ENCODE peak calls at places on chromosomes 16 and 17, in nine cellular contexts. A, C, N, S, L, K, V, P and M are unnamed samples. For H3K9me3 and H3K4me1, the result is how much of the 10 kb centered on the place peaks cover.

GRCh38 chr16:25210758-25211157 is 6.0 kb upstream of the AQP8 start:
- DNase-seq in A (no peak), N (no peak), K (no peak), P (no peak), L (no peak), V (no peak), C (peak), S (no peak), M (no peak)

GRCh38 chr17:32283745-32284207 is 18.1 kb downstream of the RHBDL3 start:
- DNase-seq in N (no peak), K (no peak), S (no peak), C (peak), L (no peak), A (no peak), P (no peak), V (no peak), M (no peak)

GRCh38 chr17:73784015-73784603 is 139.9 kb upstream of the SDK2 start:
- DNase-seq in A (no peak), V (no peak), C (no peak), L (no peak), S (no peak), N (no peak), P (no peak), K (no peak), M (no peak)

GRCh38 chr16:56606071-56606687 is 2.2 kb upstream of the MT2A start:
- DNase-seq in P (no peak), N (peak), A (peak), L (no peak), S (no peak), K (no peak), V (no peak), C (peak), M (no peak)

GRCh38 chr16:76598498-76598897 is 321.3 kb downstream of the CNTNAP4 start:
- DNase-seq in V (no peak), S (no peak), K (no peak), A (no peak), L (no peak), N (no peak), C (no peak), P (no peak), M (no peak)

GRCh38 chr17:6177941-6178694 is 107.9 kb downstream of the WSCD1 start:
- DNase-seq in S (no peak), N (no peak), V (no peak), K (no peak), P (no peak), C (no peak), L (no peak), A (no peak), M (no peak)

GRCh38 chr16:86517033-86517432 is 6.7 kb downstream of the FOXF1 start:
- DNase-seq in P (no peak), S (peak), L (no peak), A (no peak), C (no peak), V (no peak), K (peak), N (no peak), M (peak)

GRCh38 chr17:76124582-76125390 is 16.3 kb downstream of the FOXJ1 start:
- DNase-seq in N (no peak), L (peak), A (no peak), S (no peak), K (no peak), C (no peak), V (no peak), P (no peak), M (peak)

GRCh38 chr17:21573961-21574610 is 118.2 kb upstream of the KCNJ18 start:
- DNase-seq in C (no peak), A (peak), N (no peak), V (peak), S (peak), L (no peak), K (peak), P (no peak), M (no peak)

GRCh38 chr16:49924078-49924477 is 68.2 kb upstream of the ZNF423 start:
- DNase-seq in C (no peak), P (no peak), L (peak), K (no peak), S (no peak), V (no peak), N (no peak), A (no peak), M (peak)

GRCh38 chr16:89573826-89574680 is 1.5 kb upstream of the CPNE7 start:
- DNase-seq in L (no peak), A (no peak), K (no peak), P (no peak), N (no peak), S (no peak), V (no peak), C (no peak), M (peak)

GRCh38 chr17:42531455-42532354 is 4.3 kb upstream of the NAGLU start:
- DNase-seq in S (peak), P (peak), L (peak), N (no peak), K (peak), V (peak), C (no peak), A (peak), M (no peak)

GRCh38 chr16:83954577-83955016 is 1.6 kb downstream of the OSGIN1 start:
- DNase-seq in N (no peak), S (peak), A (peak), P (no peak), C (peak), L (peak), V (peak), K (peak), M (peak)

DNA sequence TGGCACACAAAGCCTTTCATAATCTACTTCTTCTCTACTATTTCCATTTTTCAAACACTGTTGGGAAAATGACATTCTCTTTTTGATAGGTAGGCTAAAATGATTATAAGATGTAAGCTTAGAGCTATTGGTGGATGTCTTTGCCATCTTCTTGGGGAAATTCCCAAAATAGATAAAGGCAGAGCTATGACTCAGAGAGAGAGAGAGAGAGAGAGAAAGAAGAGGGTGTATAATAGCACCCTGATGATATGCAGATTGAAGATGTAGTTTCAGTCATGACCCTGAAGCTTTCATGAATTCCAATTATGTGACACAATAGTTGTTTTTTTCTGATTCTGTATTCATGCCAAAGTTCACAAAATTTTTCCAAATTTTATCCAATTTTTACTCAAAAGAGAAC is 529.1 kb downstream of the HS3ST4 start:
- DNase-seq in V (no peak), A (no peak), K (no peak), L (no peak), C (no peak), P (no peak), N (no peak), S (no peak), M (no peak)
- H3K9me3 ChIP-seq in V (under half), A (under half), K (under half), L (under half), C (under half), P (under half), N (under half), S (under half), M (under half)

GRCh38 chr17:40325156-40326013 is 16.4 kb downstream of the RARA start:
- DNase-seq in K (peak), V (peak), A (no peak), C (no peak), L (no peak), N (no peak), S (peak), P (no peak), M (no peak)
- H3K4me1 ChIP-seq in K (half or more), V (under half), A (under half), C (under half), L (under half), N (under half), S (half or more), P (half or more), M (half or more)

GRCh38 chr17:28940142-28940541 is 11.2 kb downstream of the PHF12 start:
- DNase-seq in C (no peak), K (no peak), P (no peak), L (no peak), S (no peak), V (no peak), A (no peak), N (no peak), M (no peak)
- H3K4me3 ChIP-seq in C (no peak), K (no peak), P (no peak), L (no peak), S (no peak), V (no peak), A (no peak), N (no peak), M (no peak)

DNA sequence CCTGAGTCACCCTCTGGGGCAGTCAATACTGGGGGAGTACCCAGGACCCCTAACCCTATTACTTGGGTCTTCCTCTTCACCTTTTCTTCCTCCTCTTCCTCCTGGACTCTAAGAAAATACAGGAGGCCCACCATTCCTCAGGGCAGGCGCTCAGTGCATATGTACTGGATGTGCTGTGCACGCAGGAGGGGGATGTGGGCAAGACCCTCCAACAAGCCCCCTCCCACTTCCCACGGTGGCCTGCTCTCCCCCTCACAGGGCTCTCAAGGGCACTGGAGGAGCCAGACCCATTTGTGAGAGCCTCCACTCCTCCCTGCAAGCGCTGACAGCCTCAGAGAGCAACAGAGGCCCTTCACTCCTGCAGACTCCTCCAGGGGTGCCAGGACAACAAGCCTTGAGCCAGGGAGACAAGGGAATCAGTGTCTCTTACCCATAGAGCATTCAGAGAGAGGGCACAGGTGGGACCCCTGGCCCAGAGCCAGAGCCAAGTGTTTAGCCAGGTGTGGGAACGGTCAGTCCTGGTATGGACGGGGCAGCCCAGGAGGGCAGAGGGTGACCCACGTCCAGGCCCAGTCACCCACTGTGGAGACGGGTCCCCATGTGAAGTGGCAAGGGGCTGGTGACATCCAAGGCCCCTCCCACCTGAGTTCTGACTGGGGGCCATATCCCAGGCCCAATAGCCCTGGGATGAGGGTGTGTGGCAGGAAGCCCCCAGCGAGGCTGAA is 27.3 kb upstream of the KSR1 start:
- DNase-seq in A (no peak), L (no peak), P (peak), S (no peak), C (no peak), K (peak), N (no peak), V (no peak), M (no peak)
- H3K9me3 ChIP-seq in A (under half), L (under half), P (under half), S (under half), C (under half), K (under half), N (under half), V (under half), M (under half)

GRCh38 chr17:46193626-46194392 is 580 bp upstream of the KANSL1 start:
- DNase-seq in K (peak), S (peak), A (peak), P (peak), C (peak), L (peak), N (peak), V (peak), M (peak)
- H3K4me1 ChIP-seq in K (under half), S (under half), A (under half), P (under half), C (under half), L (under half), N (under half), V (under half), M (under half)

DNA sequence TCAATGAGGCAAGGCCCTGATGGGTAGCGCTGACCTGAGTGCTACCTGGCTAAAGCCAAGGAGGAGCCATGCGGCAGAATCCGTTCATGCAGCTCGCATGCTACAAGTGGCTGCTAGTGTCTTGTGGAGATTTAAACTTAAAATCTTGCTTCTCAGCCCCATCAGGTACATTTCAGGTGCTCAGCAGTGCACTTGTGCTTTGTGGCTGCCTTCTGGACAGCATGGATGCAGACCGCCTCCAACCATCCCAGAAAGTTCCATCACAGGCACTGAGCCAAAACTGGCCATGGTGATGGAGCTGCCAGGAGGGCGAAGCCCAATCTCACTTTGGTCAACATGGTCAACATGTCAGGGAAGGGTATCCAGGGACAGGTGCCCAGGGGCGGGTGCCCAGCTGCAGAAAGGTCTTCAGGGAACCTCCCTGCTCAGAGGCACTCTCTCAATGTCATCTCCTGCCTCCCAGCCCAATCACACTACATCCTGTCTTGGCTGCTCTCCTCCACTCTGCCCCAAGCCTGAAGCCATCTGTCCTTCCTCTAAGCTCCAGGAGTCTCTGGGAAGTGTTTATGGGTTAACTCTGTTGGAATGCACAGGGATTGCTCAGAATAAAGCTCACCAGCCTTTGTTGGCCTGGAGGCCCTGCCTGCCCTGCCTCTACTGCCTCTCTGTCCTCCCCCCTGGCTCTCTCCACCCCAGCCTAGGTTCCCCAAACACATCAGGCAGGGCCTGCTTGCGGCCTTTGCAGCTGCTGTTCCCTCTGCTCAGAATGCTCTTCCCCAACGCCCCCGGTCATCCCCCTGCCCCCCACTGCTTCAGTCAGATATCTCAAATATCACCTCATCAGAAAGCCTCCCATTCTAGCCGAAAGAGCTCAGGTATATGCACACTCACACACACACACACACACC is 18.3 kb upstream of the TNFRSF13B start:
- DNase-seq in C (peak), A (no peak), V (no peak), K (no peak), P (no peak), S (peak), N (no peak), L (no peak), M (peak)
- H3K4me3 ChIP-seq in C (no peak), A (no peak), V (no peak), K (no peak), P (no peak), S (no peak), N (no peak), L (no peak), M (no peak)